ENCODE peak calls at places on chromosomes 7 and 10, in seven cellular contexts. Y, S, L, C, J, N and V are unnamed samples.
A peak's percentile ranks its signal among the peaks of the same experiment; 100 is the strongest.

GRCh38 chr10:62459072-62459471 is 84.9 kb downstream of the ZNF365 start:
- DNase-seq in Y (no peak), L (no peak), N (no peak), S (peak; percentile 37), C (no peak), J (no peak), V (no peak)

GRCh38 chr7:40883826-40884225 is 749.0 kb downstream of the SUGCT start:
- DNase-seq in Y (no peak), L (no peak), J (no peak), N (no peak), C (no peak), S (no peak), V (no peak)

GRCh38 chr10:28429573-28430216 is 103.2 kb upstream of the WAC start:
- DNase-seq in J (peak; percentile 59), Y (no peak), C (no peak), L (no peak), S (no peak), N (no peak), V (no peak)

GRCh38 chr10:129875993-129876727 is 87.9 kb downstream of the EBF3 start:
- DNase-seq in C (no peak), Y (no peak), N (no peak), J (no peak), S (no peak), L (no peak), V (no peak)

GRCh38 chr10:2477154-2477553 is 590.2 kb upstream of the PFKP start:
- DNase-seq in J (no peak), N (no peak), L (no peak), C (no peak), S (no peak), Y (no peak), V (no peak)

GRCh38 chr10:31873724-31874123 is 54.9 kb downstream of the ARHGAP12 start:
- DNase-seq in C (no peak), J (no peak), S (no peak), L (no peak), Y (no peak), N (no peak), V (no peak)

GRCh38 chr7:15720849-15721471 is 34.5 kb upstream of the MEOX2 start:
- DNase-seq in L (no peak), S (peak; percentile 49), C (no peak), Y (no peak), N (no peak), J (peak; percentile 2), V (no peak)

GRCh38 chr7:573496-574295 is 54.0 kb upstream of the PDGFA start:
- DNase-seq in S (no peak), C (no peak), N (no peak), J (no peak), L (no peak), Y (no peak), V (no peak)

GRCh38 chr7:83579740-83580139 is 69.2 kb downstream of the SEMA3E start:
- DNase-seq in L (no peak), Y (no peak), N (peak; percentile 7), J (no peak), S (no peak), C (no peak), V (no peak)

GRCh38 chr7:129774359-129774758 is 162.8 kb downstream of the NRF1 start:
- DNase-seq in L (no peak), C (no peak), Y (no peak), S (no peak), N (no peak), J (no peak), V (no peak)

GRCh38 chr10:35889226-35889625 is 247.1 kb upstream of the FZD8 start:
- DNase-seq in S (no peak), L (no peak), C (no peak), J (no peak), N (no peak), Y (no peak), V (no peak)

GRCh38 chr10:72086466-72087391 is 1.6 kb downstream of the SPOCK2 start:
- DNase-seq in N (no peak), J (peak; percentile 27), L (peak; percentile 77), S (no peak), C (no peak), Y (peak; percentile 81), V (no peak)

GRCh38 chr7:5421626-5422323 is 1.9 kb downstream of the TNRC18 start:
- DNase-seq in L (no peak), S (peak; percentile 78), C (no peak), J (peak; percentile 93), N (no peak), Y (no peak), V (peak; percentile 19)

GRCh38 chr7:104207348-104207730 is 474 bp downstream of the ORC5 start:
- DNase-seq in S (no peak), J (peak; percentile 13), N (no peak), Y (no peak), C (no peak), L (no peak), V (no peak)

DNA sequence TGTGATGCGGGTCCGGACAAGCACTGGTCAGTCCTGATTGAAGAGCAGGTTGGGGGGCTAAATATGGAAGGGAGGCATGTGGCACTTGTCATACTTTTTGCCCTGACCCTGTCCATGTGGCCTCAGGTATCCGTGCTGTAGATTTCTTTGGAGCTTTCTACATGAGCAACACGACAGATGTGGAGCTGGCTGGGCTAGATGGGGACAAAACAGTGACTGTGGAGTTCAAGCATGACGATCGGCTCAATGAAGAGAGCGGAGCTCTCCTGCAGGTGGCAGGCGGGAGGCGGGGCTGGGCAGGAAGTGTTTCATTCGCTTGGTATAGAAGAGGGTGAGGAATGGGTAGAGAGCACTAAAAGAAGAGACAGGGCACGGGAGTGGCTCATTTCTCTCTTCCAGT is 13.0 kb upstream of the CHCHD1 start:
- DNase-seq in Y (peak; percentile 70), S (no peak), L (peak; percentile 64), J (no peak), C (no peak), N (no peak), V (no peak)
- TF ChIP-seq CTCF in Y (peak; percentile 67), S (no peak), L (peak; percentile 51), J (no peak), C (no peak), N (peak; percentile 29), V (no peak)

GRCh38 chr7:13279854-13280435 is 592.5 kb downstream of the ARL4A start:
- DNase-seq in J (peak; percentile 5), C (no peak), S (peak; percentile 48), L (no peak), Y (no peak), N (no peak), V (no peak)
- TF ChIP-seq CTCF in J (no peak), C (peak; percentile 80), S (peak; percentile 71), L (peak; percentile 76), Y (peak; percentile 62), N (peak; percentile 26), V (peak; percentile 67)

DNA sequence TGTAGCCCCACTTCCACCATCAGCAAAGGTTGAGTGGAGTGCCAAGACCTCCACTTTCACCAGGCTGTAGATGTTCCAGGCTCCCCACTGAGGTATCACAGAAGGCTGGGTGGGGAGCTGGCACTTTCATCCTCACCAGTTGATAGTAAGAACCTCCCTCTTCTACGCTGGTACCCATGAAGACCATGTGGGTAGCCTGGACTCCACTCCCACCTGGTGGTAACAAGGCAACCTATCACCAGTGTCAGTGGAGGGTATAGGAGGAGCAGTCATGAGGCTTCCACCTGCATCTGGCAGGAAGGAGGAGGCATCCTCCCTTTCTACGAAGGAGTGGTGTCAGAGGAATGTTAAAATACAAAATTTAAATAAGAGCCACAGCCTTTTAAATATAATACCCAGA is 4.4 kb downstream of the SMIM30 start:
- DNase-seq in Y (no peak), N (no peak), S (no peak), L (no peak), C (no peak), J (peak; percentile 2), V (no peak)
- TF ChIP-seq CTCF in Y (no peak), N (peak; percentile 15), S (peak; percentile 10), L (no peak), C (no peak), J (peak; percentile 20), V (peak; percentile 15)

GRCh38 chr7:39735903-39736302 is 112.5 kb downstream of the RALA start:
- DNase-seq in C (no peak), N (no peak), Y (no peak), L (no peak), S (no peak), J (no peak), V (no peak)
- TF ChIP-seq CTCF in C (no peak), N (no peak), Y (no peak), L (no peak), S (no peak), J (no peak), V (no peak)

DNA sequence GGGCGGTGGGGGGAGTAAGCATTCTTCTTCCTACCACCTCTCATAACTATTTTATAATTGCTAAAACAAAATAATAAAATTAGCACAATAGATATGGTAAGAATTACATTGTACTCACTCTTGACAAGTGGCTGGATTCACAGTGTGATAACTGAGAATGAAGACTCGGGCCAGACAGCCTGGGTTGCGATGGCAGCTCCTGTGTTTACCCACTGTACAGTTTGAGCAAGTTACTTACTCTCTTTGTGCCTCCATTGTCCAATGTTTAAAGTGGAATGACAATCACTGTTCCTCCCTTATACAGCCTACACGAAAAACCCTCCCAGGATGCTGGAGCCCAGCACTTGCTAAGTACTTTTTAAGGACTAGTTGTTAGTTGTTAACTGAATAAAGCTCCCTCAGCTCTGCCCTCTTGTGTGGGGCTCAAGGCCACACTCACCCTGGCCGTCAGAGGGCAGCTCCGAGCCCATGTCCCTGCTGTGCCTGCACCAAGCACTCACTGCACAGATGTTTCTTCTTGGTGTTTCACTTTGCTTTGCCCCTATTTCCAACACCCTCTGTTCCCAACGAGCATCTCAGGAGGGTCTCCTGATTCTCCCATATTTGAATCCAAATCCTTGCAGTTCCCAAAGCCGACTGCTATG is 56.4 kb upstream of the NPS start:
- DNase-seq in J (no peak), Y (no peak), S (no peak), L (no peak), C (no peak), N (no peak), V (no peak)
- TF ChIP-seq CTCF in J (peak; percentile 62), Y (no peak), S (no peak), L (no peak), C (no peak), N (peak; percentile 36), V (peak; percentile 34)

DNA sequence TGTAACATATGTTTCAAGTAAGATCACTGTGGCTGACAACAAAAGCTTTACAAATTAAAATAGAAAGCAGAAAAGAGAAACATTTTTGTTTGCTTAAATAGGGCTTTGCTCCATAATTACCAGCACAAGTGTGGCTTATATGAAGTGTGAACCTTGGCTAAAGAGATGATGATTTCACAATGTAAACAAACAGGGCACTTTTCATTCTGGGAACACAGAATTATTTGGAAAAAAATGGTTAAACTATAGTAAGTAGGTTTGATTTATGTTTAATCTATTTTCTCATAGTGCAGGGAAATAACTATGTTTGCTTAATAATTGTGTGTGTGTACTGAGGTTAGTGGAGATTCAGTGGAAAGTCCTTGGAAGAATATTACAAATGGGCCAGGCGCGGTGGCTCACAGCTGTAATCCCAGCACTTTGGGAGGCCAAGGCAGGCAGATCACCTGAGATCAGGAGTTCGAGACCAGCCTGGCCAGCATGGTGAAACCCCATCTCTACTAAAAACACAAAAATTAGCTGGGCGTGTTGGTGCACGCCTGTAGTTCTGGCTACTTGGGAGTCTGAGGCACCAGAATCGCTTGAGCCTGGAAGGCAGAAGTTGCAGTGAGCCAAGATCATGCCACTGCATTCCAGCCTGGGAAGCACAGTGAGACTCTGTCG is 19.1 kb upstream of the OTUD1 start:
- DNase-seq in N (no peak), L (no peak), J (no peak), Y (no peak), C (no peak), S (no peak), V (no peak)
- TF ChIP-seq CTCF in N (no peak), L (no peak), J (no peak), Y (no peak), C (no peak), S (no peak), V (no peak)